ENCODE peak calls at places on chromosomes 16 and 17, in five cellular contexts. G is suprapubic skin, V is endothelial cell of umbilical vein, B is ovary, U is Peyer's patch. F is an unnamed sample.

GRCh38 chr16:89490386-89491237 is at the start of gene ANKRD11:
- DNase-seq in G (peak), V (peak), B (peak), U (peak), F (peak)

GRCh38 chr17:66540131-66540781 is 237.8 kb downstream of the PRKCA start:
- DNase-seq in G (no peak), V (no peak), B (peak), U (no peak), F (peak)

GRCh38 chr16:81581107-81581506 is 136.5 kb downstream of the CMIP start:
- DNase-seq in G (no peak), V (no peak), B (no peak), U (no peak), F (no peak)

GRCh38 chr17:20127660-20128413 is 118.7 kb downstream of the SPECC1 start:
- DNase-seq in G (no peak), V (no peak), B (no peak), U (no peak), F (no peak)

GRCh38 chr17:65529040-65529633 is 32.3 kb downstream of the AXIN2 start:
- DNase-seq in G (peak), V (no peak), B (no peak), U (no peak), F (no peak)

GRCh38 chr16:70394853-70395252 is 44.0 kb downstream of the ST3GAL2 start:
- DNase-seq in G (no peak), V (no peak), B (no peak), U (no peak), F (no peak)

GRCh38 chr16:9906218-9906617 is 276.0 kb downstream of the GRIN2A start:
- DNase-seq in G (no peak), V (no peak), B (no peak), U (no peak), F (no peak)

GRCh38 chr17:29241015-29241963 is 5.4 kb upstream of the CRYBA1 start:
- DNase-seq in G (no peak), V (peak), B (no peak), U (no peak), F (peak)

GRCh38 chr17:59296190-59296589 is 35.3 kb upstream of the YPEL2 start:
- DNase-seq in G (no peak), V (no peak), B (no peak), U (no peak), F (no peak)

GRCh38 chr17:43699438-43699756 is 37.7 kb upstream of the MEOX1 start:
- DNase-seq in G (no peak), V (no peak), B (no peak), U (no peak), F (no peak)

GRCh38 chr16:72989203-72989991 is 58.5 kb downstream of the ZFHX3 start:
- DNase-seq in G (peak), V (peak), B (no peak), U (no peak), F (peak)

GRCh38 chr17:56540791-56541190 is 52.7 kb upstream of the NOG start:
- DNase-seq in G (no peak), V (no peak), B (no peak), U (no peak), F (no peak)

GRCh38 chr16:14629612-14629918 is 495 bp downstream of the PARN start:
- DNase-seq in G (no peak), V (peak), B (no peak), U (no peak), F (no peak)

GRCh38 chr17:1137465-1137894 is 42.3 kb downstream of the ABR start:
- DNase-seq in G (no peak), V (peak), B (no peak), U (no peak), F (no peak)

GRCh38 chr17:923633-924032 is 55.9 kb downstream of the NXN start:
- DNase-seq in G (no peak), V (no peak), B (no peak), U (no peak), F (no peak)

GRCh38 chr17:57091186-57091618 is 6.2 kb downstream of the AKAP1 start:
- DNase-seq in G (peak), V (no peak), B (no peak), U (no peak), F (no peak)

GRCh38 chr17:74825003-74825627 is 34.6 kb downstream of the GRIN2C start:
- DNase-seq in G (no peak), V (peak), B (no peak), U (no peak), F (no peak)

GRCh38 chr17:74280093-74280513 is 6.1 kb downstream of the DNAI2 start:
- DNase-seq in G (no peak), V (no peak), B (no peak), U (peak), F (no peak)

GRCh38 chr16:19291459-19291858 is 5.9 kb downstream of the CLEC19A start:
- DNase-seq in G (no peak), V (peak), B (no peak), U (no peak), F (no peak)

DNA sequence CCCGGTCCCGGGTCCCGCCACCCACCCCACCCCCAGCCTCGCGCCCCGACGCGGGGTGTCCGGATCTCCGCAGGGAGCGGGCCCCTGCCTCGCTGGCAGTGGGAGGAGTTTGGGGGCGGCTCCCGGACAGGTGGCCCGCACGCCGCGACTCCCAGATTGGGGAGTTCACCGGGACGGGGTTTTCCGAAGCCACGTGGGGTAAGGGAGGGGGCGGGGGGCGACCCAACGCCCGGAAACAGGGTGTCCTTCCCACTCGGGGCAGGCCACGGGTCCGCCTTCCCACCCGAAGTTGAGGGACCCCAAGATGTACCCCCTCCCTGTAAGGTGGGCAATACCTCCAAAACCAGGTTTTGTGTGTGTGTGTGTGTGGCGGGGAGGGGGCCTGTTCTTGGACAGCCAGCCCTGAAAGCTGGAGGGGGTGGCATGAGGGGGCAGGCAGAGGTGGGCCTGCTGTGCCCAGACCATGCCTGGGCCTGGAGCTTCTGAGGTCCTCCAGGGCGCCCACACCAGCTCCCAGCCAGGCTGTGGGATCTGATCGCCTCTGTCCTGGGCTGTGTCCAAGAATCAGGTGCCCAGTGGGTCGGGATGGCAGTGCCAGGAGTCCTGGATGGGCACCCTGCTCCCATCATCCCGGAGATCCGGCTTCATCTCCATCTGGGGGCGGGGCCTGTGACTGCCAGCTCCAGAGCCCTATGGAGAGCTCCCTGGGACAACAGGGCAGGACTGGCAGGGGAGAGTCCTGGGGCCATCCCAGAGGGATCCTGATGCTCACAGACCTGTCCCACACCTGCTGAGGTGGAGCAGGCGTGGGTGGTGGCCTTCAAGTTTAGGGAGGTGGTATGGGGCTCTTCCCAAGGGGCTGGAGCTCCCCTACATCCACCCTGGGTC is 769 bp downstream of the SYNGR2 start:
- DNase-seq in G (no peak), V (peak), B (peak), U (peak), F (peak)
- TF ChIP-seq POLR2A in G (no peak), V (no peak), B (no peak), U (no peak), F (no peak)

DNA sequence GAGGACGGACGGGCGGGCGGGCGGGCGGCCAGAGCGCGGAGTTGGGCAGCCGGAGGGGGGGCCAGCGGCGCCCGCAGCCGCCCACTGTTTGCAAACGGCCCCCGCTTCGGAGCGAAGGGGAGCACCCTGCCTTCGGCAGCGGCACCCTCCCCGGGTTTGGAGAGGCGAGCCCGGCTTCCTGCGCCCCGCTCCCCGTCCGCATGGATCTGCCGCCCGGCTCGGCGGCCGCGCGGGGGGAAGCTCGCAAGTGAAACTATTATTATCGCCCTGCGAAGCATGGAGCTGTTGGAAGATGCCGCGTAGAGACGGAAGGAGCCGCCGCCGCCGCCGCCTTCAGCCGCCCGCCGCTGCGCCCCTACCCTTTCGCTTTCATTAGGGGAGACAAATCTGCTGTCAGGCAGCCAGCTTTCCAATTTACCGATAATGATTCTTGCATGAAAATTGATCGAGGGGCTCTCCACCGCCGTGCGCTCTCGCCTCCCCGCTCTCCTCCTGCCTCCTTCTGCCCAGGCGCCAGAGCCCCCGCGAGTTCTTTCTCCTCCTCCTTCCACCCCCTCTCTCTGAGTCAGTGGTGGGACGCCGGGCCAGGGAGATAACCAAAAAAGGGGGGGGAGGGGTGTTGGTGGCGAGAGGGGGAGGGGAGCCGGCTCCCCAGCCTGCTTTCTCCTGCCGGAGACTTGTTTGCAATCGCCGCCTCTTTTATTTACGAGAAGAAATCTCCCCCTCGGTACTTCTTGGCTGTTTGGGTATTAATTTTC is 58.2 kb upstream of the GSE1 start:
- DNase-seq in G (no peak), V (peak), B (peak), U (peak), F (peak)
- TF ChIP-seq POLR2A in G (no peak), V (no peak), B (peak), U (no peak), F (peak)

GRCh38 chr16:20905576-20905975 is 5.0 kb downstream of the LYRM1 start:
- DNase-seq in G (no peak), V (peak), B (no peak), U (no peak), F (no peak)
- TF ChIP-seq POLR2A in G (no peak), V (no peak), B (no peak), U (no peak), F (no peak)

DNA sequence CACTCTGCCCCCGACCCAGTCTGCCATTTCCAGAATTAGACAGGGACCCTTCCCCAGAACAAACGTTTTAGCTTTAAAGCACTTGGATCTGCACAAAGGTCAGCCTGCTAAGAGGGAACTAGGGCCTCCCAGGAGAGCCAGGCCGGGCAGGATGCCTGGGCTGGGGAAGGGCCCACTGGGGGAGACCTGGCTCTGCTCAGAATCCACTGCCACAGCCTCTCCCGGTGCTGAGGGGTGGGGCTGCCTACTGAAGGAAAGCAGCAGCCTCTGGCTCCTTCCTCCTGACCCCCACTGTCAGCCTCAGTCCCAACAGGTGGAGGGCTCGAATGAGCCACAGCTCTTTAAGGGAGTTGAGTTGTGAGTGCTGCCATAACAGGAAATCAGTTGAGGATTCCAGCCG is 1.7 kb downstream of the YBX2 start:
- DNase-seq in G (no peak), V (no peak), B (no peak), U (no peak), F (no peak)
- TF ChIP-seq POLR2A in G (no peak), V (no peak), B (no peak), U (no peak), F (no peak)

GRCh38 chr16:79449906-79450305 is 150.6 kb downstream of the MAF start:
- DNase-seq in G (no peak), V (no peak), B (no peak), U (no peak), F (no peak)

GRCh38 chr16:79449067-79449466 is 151.5 kb downstream of the MAF start:
- DNase-seq in G (no peak), V (no peak), B (no peak), U (no peak), F (no peak)

DNA sequence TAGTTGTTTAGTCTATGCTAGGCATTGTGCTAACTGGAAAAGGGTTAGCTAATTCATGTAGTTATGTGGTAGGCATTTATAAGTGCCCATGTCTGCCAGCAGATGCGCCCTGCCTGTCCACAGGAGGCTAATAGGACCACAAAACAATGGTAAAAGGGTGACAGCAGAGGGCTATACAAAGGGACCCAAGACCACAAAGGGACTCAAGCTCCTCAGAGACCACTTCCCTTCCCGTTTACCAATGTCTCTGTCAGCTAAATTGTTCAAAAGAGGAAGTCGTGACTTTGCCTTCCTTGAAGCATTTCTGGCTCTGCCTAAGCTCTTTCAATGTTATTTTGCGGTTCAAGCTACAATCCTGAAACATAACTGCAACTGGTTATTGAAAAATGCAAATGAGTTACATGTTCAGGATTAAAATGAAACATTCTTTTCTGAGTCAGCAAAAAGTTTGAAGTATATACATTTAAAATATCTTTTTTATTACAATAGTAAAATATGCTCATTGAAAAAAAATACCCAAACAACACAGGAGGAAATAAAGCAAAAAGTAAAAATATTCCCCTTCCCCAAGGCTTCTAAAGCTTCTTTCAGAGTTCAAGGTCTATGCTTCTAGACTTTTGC is 149.2 kb downstream of the MAF start:
- DNase-seq in G (no peak), V (no peak), B (no peak), U (no peak), F (no peak)
- TF ChIP-seq POLR2A in G (no peak), V (no peak), B (no peak), U (no peak), F (no peak)

GRCh38 chr16:57623251-57624043 is 5.0 kb upstream of the ADGRG1 start:
- DNase-seq in G (no peak), V (no peak), B (peak), U (no peak), F (no peak)
- TF ChIP-seq POLR2A in G (no peak), V (no peak), B (no peak), U (no peak), F (no peak)

DNA sequence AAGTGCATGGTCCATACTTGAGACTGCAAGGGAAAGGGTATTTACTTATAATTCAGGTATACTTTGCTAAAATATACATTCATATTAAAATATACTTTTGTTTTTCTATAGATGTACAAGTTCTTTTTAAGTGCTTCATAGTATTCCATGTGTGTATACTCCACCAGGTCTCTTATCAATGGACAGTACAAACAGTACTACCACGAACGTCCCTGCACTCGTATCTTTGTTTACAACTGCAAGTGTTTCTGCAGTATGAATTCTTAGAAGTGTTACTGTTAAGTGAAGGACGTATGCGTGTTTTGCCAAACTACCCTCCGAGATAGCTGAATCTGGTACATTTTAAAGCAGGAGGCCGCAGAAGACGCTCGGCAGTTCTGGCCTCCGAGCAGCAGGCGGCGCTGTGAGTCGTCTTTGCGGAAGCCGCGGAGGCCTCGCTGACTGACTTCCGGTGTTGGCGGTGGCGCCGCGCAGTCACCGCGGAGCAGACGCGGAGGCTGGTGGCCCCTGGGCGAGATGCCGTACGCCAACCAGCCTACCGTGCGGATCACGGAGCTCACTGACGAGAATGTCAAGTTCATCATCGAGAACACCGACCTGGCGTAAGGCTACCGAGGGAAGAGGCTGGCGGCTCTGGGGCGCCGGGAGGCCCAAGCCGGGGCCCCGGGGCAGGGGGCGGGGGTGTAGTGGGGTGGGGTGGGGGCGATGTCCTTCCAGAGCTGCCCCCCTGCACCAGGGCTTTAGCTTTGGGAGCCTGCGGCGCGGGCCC is at the start of gene POLR2C:
- DNase-seq in G (peak), V (peak), B (peak), U (peak), F (peak)
- TF ChIP-seq POLR2A in G (peak), V (peak), B (peak), U (peak), F (peak)

GRCh38 chr17:16589097-16589969 is 20.3 kb upstream of the ZNF287 start:
- DNase-seq in G (peak), V (peak), B (peak), U (peak), F (peak)
- TF ChIP-seq POLR2A in G (no peak), V (no peak), B (no peak), U (no peak), F (peak)

GRCh38 chr17:47201168-47201567 is 8.0 kb upstream of the MYL4 start:
- DNase-seq in G (no peak), V (no peak), B (no peak), U (no peak), F (no peak)

GRCh38 chr17:47207143-47208067 is 1.7 kb upstream of the MYL4 start:
- DNase-seq in G (no peak), V (no peak), B (no peak), U (no peak), F (no peak)

GRCh38 chr17:47205419-47205963 is 3.7 kb upstream of the MYL4 start:
- DNase-seq in G (no peak), V (no peak), B (peak), U (peak), F (no peak)

GRCh38 chr17:47203984-47204721 is 5.0 kb upstream of the MYL4 start:
- DNase-seq in G (no peak), V (no peak), B (no peak), U (peak), F (no peak)

DNA sequence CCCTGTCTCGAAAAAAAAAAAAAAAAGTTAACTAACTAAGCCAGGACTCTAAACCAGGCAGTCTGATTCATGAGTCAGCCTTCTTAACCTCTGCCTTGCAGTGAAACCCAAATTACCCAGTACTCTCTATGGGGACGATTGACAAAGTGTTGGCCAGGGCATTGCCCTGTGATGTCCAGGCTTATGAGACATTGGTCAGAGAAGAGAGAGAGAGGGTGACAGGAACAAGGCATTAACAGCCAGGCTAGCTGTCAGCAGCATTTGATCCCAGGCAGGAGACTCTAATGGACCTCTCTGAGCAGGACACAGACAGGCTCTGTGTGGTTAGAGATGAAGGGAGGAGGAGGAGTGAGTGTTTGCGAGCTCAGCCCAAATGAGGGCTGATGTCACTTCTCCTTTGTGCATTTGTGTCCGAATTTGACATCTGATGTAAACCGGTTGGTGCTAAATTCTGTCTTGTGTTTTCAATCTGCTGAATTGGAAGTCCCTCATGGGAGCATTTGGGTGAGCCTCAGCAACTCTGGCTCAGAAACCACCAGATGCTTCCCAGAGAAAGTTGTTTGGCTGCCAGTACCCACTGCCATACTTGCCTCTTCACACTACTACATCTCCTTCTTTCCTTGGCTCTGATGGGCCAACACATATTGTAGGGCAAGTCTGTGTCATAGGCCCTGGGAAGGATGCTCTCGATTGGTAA is 4.3 kb upstream of the MYL4 start:
- DNase-seq in G (no peak), V (no peak), B (no peak), U (peak), F (no peak)
- TF ChIP-seq POLR2A in G (no peak), V (no peak), B (no peak), U (no peak), F (no peak)

GRCh38 chr16:68526782-68527145 is 12.3 kb upstream of the ZFP90 start:
- DNase-seq in G (no peak), V (no peak), B (no peak), U (no peak), F (no peak)

GRCh38 chr16:68529608-68529930 is 9.5 kb upstream of the ZFP90 start:
- DNase-seq in G (no peak), V (no peak), B (no peak), U (no peak), F (peak)

GRCh38 chr16:68526143-68526781 is 12.8 kb upstream of the ZFP90 start:
- DNase-seq in G (no peak), V (no peak), B (no peak), U (no peak), F (no peak)

GRCh38 chr16:68528686-68529379 is 10.3 kb upstream of the ZFP90 start:
- DNase-seq in G (peak), V (peak), B (peak), U (peak), F (peak)

GRCh38 chr16:68529931-68530667 is 9.0 kb upstream of the ZFP90 start:
- DNase-seq in G (peak), V (peak), B (peak), U (peak), F (peak)
- TF ChIP-seq POLR2A in G (no peak), V (no peak), B (no peak), U (no peak), F (peak)